ENCODE peak calls at places on chromosome 9, in four cellular contexts. H is GM23338; F is stimulated activated CD4-positive, alpha-beta T cell treated with anti-CD3 and anti-CD28 coated beads, Interleukin-4, amount 100 ng/mL, for 48 hours; D is ELR. Q is an unnamed sample.

GRCh38 chr9:88418715-88419540 is 30.7 kb downstream of the SPIN1 start:
- DNase-seq in D (peak; percentile 79), H (no peak), F (peak; percentile 4), Q (peak; percentile 23)

GRCh38 chr9:112447283-112447761 is 39.3 kb upstream of the KIAA1958 start:
- DNase-seq in H (no peak), D (peak; percentile 25), F (no peak), Q (no peak)

GRCh38 chr9:136372561-136373299 is 739 bp downstream of the CARD9 start:
- DNase-seq in H (no peak), F (no peak), D (peak; percentile 76), Q (peak; percentile 57)

GRCh38 chr9:69173891-69174644 is at the start of gene TJP2:
- DNase-seq in F (peak; percentile 35), H (peak; percentile 74), D (peak; percentile 86), Q (peak; percentile 86)

GRCh38 chr9:133713211-133713959 is 24.8 kb downstream of the SARDH start:
- DNase-seq in H (no peak), F (no peak), D (peak; percentile 12), Q (peak; percentile 23)

GRCh38 chr9:132531187-132531586 is 51.2 kb upstream of the BARHL1 start:
- DNase-seq in H (peak; percentile 55), F (no peak), D (no peak), Q (peak; percentile 68)

GRCh38 chr9:123556464-123557435 is 200.8 kb downstream of the CRB2 start:
- DNase-seq in F (no peak), D (peak; percentile 47), H (no peak), Q (no peak)

GRCh38 chr9:26604076-26604662 is 288.4 kb downstream of the CAAP1 start:
- DNase-seq in D (no peak), H (peak; percentile 62), F (no peak), Q (no peak)

GRCh38 chr9:23172979-23173637 is 652.9 kb downstream of the ELAVL2 start:
- DNase-seq in H (no peak), D (no peak), F (no peak), Q (no peak)

GRCh38 chr9:37565661-37566618 is 10.2 kb downstream of the FBXO10 start:
- DNase-seq in H (peak; percentile 35), F (no peak), D (no peak), Q (no peak)

GRCh38 chr9:4114569-4115505 is 185.0 kb downstream of the GLIS3 start:
- DNase-seq in D (no peak), H (no peak), F (no peak), Q (peak; percentile 85)

GRCh38 chr9:72925126-72925810 is 27.6 kb downstream of the ALDH1A1 start:
- DNase-seq in H (no peak), D (no peak), F (no peak), Q (no peak)

GRCh38 chr9:74662616-74663015 is 165.5 kb downstream of the RORB start:
- DNase-seq in D (no peak), H (no peak), F (no peak), Q (peak; percentile 9)

GRCh38 chr9:99778308-99778707 is 43.4 kb upstream of the NR4A3 start:
- DNase-seq in D (peak; percentile 85), F (no peak), H (no peak), Q (peak; percentile 91)

GRCh38 chr9:90556897-90557296 is 85.7 kb downstream of the DIRAS2 start:
- DNase-seq in D (no peak), F (no peak), H (no peak), Q (peak; percentile 10)

GRCh38 chr9:88818495-88819201 is 172.6 kb upstream of the S1PR3 start:
- DNase-seq in F (no peak), H (peak; percentile 19), D (peak; percentile 50), Q (peak; percentile 91)

GRCh38 chr9:113221800-113222481 is 597 bp downstream of the SLC31A1 start:
- DNase-seq in F (no peak), D (no peak), H (no peak), Q (peak; percentile 5)

GRCh38 chr9:88378317-88378716 is 9.9 kb upstream of the SPIN1 start:
- DNase-seq in F (no peak), H (peak; percentile 91), D (peak; percentile 41), Q (no peak)

GRCh38 chr9:82584349-82584846 is 478.5 kb downstream of the RASEF start:
- DNase-seq in H (no peak), F (no peak), D (no peak), Q (no peak)

GRCh38 chr9:113381909-113382411 is 5.2 kb upstream of the HDHD3 start:
- DNase-seq in H (no peak), F (no peak), D (no peak), Q (no peak)

GRCh38 chr9:81566074-81566698 is 123.2 kb downstream of the TLE1 start:
- DNase-seq in D (no peak), H (peak; percentile 31), F (no peak), Q (no peak)

GRCh38 chr9:85978496-85978895 is 37.5 kb downstream of the NAA35 start:
- DNase-seq in F (no peak), H (no peak), D (no peak), Q (no peak)

GRCh38 chr9:125600194-125600593 is 106.8 kb downstream of the MAPKAP1 start:
- DNase-seq in D (no peak), H (no peak), F (no peak), Q (no peak)

GRCh38 chr9:72428329-72428728 is 63.3 kb upstream of the ZFAND5 start:
- DNase-seq in D (peak; percentile 6), H (no peak), F (no peak), Q (peak; percentile 32)

GRCh38 chr9:89021154-89021803 is 30.0 kb downstream of the S1PR3 start:
- DNase-seq in H (no peak), F (no peak), D (peak; percentile 86), Q (peak; percentile 87)

GRCh38 chr9:90112791-90113190 is 508.0 kb downstream of the GADD45G start:
- DNase-seq in D (no peak), H (no peak), F (no peak), Q (no peak)

GRCh38 chr9:93183663-93184438 is at the start of gene WNK2:
- DNase-seq in H (peak; percentile 64), F (peak; percentile 25), D (no peak), Q (peak; percentile 55)

GRCh38 chr9:34197756-34198711 is 19.2 kb downstream of the UBAP1 start:
- DNase-seq in F (no peak), D (no peak), H (peak; percentile 87), Q (peak; percentile 22)

GRCh38 chr9:137740311-137740710 is 121.5 kb downstream of the EHMT1 start:
- DNase-seq in D (no peak), F (no peak), H (no peak), Q (peak; percentile 40)

GRCh38 chr9:4640027-4640426 is 22.1 kb upstream of the PLPP6 start:
- DNase-seq in D (peak; percentile 36), F (no peak), H (peak; percentile 71), Q (no peak)

GRCh38 chr9:109579191-109579948 is 81.3 kb upstream of the PTPN3 start:
- DNase-seq in D (no peak), F (no peak), H (no peak), Q (no peak)

GRCh38 chr9:107137495-107138202 is 145.4 kb upstream of the RAD23B start:
- DNase-seq in H (peak; percentile 78), F (no peak), D (peak; percentile 57), Q (peak; percentile 44)